ENCODE peak calls at places on chromosomes 3 and 15, in eight cellular contexts. One of them, this sample, is unnamed.
A peak's percentile ranks its signal among the peaks of the same experiment; 100 is the strongest.

GRCh38 chr3:57080171-57080570 is 19.7 kb downstream of the SPATA12 start:
- DNase-seq in left ventricle myocardium inferior: no peak
- DNase-seq in H1: no peak
- DNase-seq in psoas muscle: no peak
- DNase-seq in lower lobe of right lung: no peak
- DNase-seq in Peyer's patch: no peak
- DNase-seq in uterus: no peak
- DNase-seq in left lung: no peak
- DNase-seq in this sample: no peak

GRCh38 chr3:15636028-15636709 is 34.6 kb downstream of the BTD start:
- DNase-seq in left ventricle myocardium inferior: no peak
- DNase-seq in lower lobe of right lung: no peak
- DNase-seq in H1: no peak
- DNase-seq in Peyer's patch: no peak
- DNase-seq in uterus: peak; percentile 33
- DNase-seq in psoas muscle: peak; percentile 32
- DNase-seq in left lung: no peak
- DNase-seq in this sample: no peak

GRCh38 chr15:92666780-92667179 is 11.2 kb upstream of the FAM174B start:
- DNase-seq in left lung: no peak
- DNase-seq in H1: no peak
- DNase-seq in lower lobe of right lung: peak; percentile 73
- DNase-seq in psoas muscle: peak; percentile 53
- DNase-seq in uterus: no peak
- DNase-seq in Peyer's patch: no peak
- DNase-seq in left ventricle myocardium inferior: peak; percentile 70
- DNase-seq in this sample: no peak

GRCh38 chr3:186068243-186068552 is 40.7 kb downstream of the ETV5 start:
- DNase-seq in uterus: no peak
- DNase-seq in left lung: no peak
- DNase-seq in H1: no peak
- DNase-seq in left ventricle myocardium inferior: no peak
- DNase-seq in psoas muscle: no peak
- DNase-seq in Peyer's patch: no peak
- DNase-seq in lower lobe of right lung: no peak
- DNase-seq in this sample: no peak

GRCh38 chr3:135368316-135368715 is 573.3 kb downstream of the EPHB1 start:
- DNase-seq in left lung: no peak
- DNase-seq in lower lobe of right lung: no peak
- DNase-seq in psoas muscle: no peak
- DNase-seq in H1: no peak
- DNase-seq in uterus: no peak
- DNase-seq in left ventricle myocardium inferior: no peak
- DNase-seq in Peyer's patch: no peak
- DNase-seq in this sample: no peak

GRCh38 chr3:114313426-114313825 is 19.6 kb downstream of the TIGIT start:
- DNase-seq in uterus: no peak
- DNase-seq in Peyer's patch: no peak
- DNase-seq in left lung: no peak
- DNase-seq in lower lobe of right lung: no peak
- DNase-seq in H1: no peak
- DNase-seq in left ventricle myocardium inferior: no peak
- DNase-seq in psoas muscle: no peak
- DNase-seq in this sample: no peak

GRCh38 chr15:59298255-59298856 is 74.3 kb downstream of the MYO1E start:
- DNase-seq in H1: no peak
- DNase-seq in left lung: no peak
- DNase-seq in psoas muscle: no peak
- DNase-seq in lower lobe of right lung: no peak
- DNase-seq in Peyer's patch: peak; percentile 58
- DNase-seq in left ventricle myocardium inferior: no peak
- DNase-seq in uterus: no peak
- DNase-seq in this sample: peak; percentile 84

GRCh38 chr3:64685331-64685799 is 2.4 kb downstream of the ADAMTS9 start:
- DNase-seq in Peyer's patch: no peak
- DNase-seq in left lung: peak; percentile 64
- DNase-seq in psoas muscle: peak; percentile 42
- DNase-seq in H1: no peak
- DNase-seq in uterus: peak; percentile 72
- DNase-seq in left ventricle myocardium inferior: peak; percentile 52
- DNase-seq in lower lobe of right lung: peak; percentile 56
- DNase-seq in this sample: no peak

GRCh38 chr3:194344012-194344411 is 7.1 kb downstream of the CPN2 start:
- DNase-seq in Peyer's patch: peak; percentile 73
- DNase-seq in H1: peak; percentile 96
- DNase-seq in left lung: no peak
- DNase-seq in lower lobe of right lung: peak; percentile 77
- DNase-seq in uterus: peak; percentile 77
- DNase-seq in left ventricle myocardium inferior: peak; percentile 77
- DNase-seq in psoas muscle: peak; percentile 71
- DNase-seq in this sample: no peak

GRCh38 chr15:67137951-67138935 is 72.8 kb downstream of the SMAD3 start:
- DNase-seq in uterus: peak; percentile 31
- DNase-seq in left lung: no peak
- DNase-seq in Peyer's patch: no peak
- DNase-seq in left ventricle myocardium inferior: no peak
- DNase-seq in lower lobe of right lung: no peak
- DNase-seq in psoas muscle: no peak
- DNase-seq in H1: no peak
- DNase-seq in this sample: no peak

GRCh38 chr15:73571346-73571745 is 61.8 kb downstream of the NPTN start:
- DNase-seq in Peyer's patch: no peak
- DNase-seq in H1: no peak
- DNase-seq in left lung: no peak
- DNase-seq in lower lobe of right lung: no peak
- DNase-seq in uterus: no peak
- DNase-seq in psoas muscle: no peak
- DNase-seq in left ventricle myocardium inferior: no peak
- DNase-seq in this sample: no peak

GRCh38 chr15:70507772-70508351 is 255.5 kb downstream of the UACA start:
- DNase-seq in uterus: no peak
- DNase-seq in H1: no peak
- DNase-seq in left ventricle myocardium inferior: no peak
- DNase-seq in psoas muscle: no peak
- DNase-seq in lower lobe of right lung: peak; percentile 73
- DNase-seq in Peyer's patch: no peak
- DNase-seq in left lung: peak; percentile 71
- DNase-seq in this sample: no peak

GRCh38 chr3:87420171-87420570 is 143.8 kb upstream of the POU1F1 start:
- DNase-seq in psoas muscle: no peak
- DNase-seq in left lung: no peak
- DNase-seq in lower lobe of right lung: no peak
- DNase-seq in Peyer's patch: no peak
- DNase-seq in H1: no peak
- DNase-seq in uterus: no peak
- DNase-seq in left ventricle myocardium inferior: no peak
- DNase-seq in this sample: no peak

GRCh38 chr3:124260206-124260915 is 268.4 kb upstream of the ROPN1 start:
- DNase-seq in uterus: peak; percentile 71
- DNase-seq in left lung: no peak
- DNase-seq in left ventricle myocardium inferior: peak; percentile 54
- DNase-seq in Peyer's patch: no peak
- DNase-seq in psoas muscle: peak; percentile 75
- DNase-seq in lower lobe of right lung: no peak
- DNase-seq in H1: no peak
- DNase-seq in this sample: no peak

GRCh38 chr3:13580256-13581023 is 31.5 kb downstream of the FBLN2 start:
- DNase-seq in lower lobe of right lung: no peak
- DNase-seq in left lung: peak; percentile 2
- DNase-seq in left ventricle myocardium inferior: no peak
- DNase-seq in uterus: no peak
- DNase-seq in H1: no peak
- DNase-seq in Peyer's patch: no peak
- DNase-seq in psoas muscle: no peak
- DNase-seq in this sample: peak; percentile 43

GRCh38 chr15:57947781-57948180 is 117.7 kb downstream of the ALDH1A2 start:
- DNase-seq in psoas muscle: no peak
- DNase-seq in uterus: peak; percentile 62
- DNase-seq in H1: no peak
- DNase-seq in lower lobe of right lung: no peak
- DNase-seq in left ventricle myocardium inferior: peak; percentile 43
- DNase-seq in left lung: no peak
- DNase-seq in Peyer's patch: no peak
- DNase-seq in this sample: no peak

GRCh38 chr3:175479175-175479574 is 620.0 kb downstream of the NAALADL2 start:
- DNase-seq in uterus: no peak
- DNase-seq in lower lobe of right lung: no peak
- DNase-seq in left lung: no peak
- DNase-seq in psoas muscle: no peak
- DNase-seq in H1: no peak
- DNase-seq in left ventricle myocardium inferior: no peak
- DNase-seq in Peyer's patch: no peak
- DNase-seq in this sample: no peak

GRCh38 chr3:10627884-10628572 is 122.6 kb upstream of the ATP2B2 start:
- DNase-seq in left lung: no peak
- DNase-seq in Peyer's patch: no peak
- DNase-seq in left ventricle myocardium inferior: no peak
- DNase-seq in uterus: no peak
- DNase-seq in psoas muscle: no peak
- DNase-seq in H1: peak; percentile 56
- DNase-seq in lower lobe of right lung: no peak
- DNase-seq in this sample: no peak

GRCh38 chr3:62761711-62762110 is 113.5 kb downstream of the CADPS start:
- DNase-seq in left lung: no peak
- DNase-seq in Peyer's patch: no peak
- DNase-seq in lower lobe of right lung: no peak
- DNase-seq in H1: no peak
- DNase-seq in psoas muscle: no peak
- DNase-seq in left ventricle myocardium inferior: no peak
- DNase-seq in uterus: no peak
- DNase-seq in this sample: no peak

GRCh38 chr3:76873509-76874242 is 166.2 kb upstream of the ROBO2 start:
- DNase-seq in lower lobe of right lung: no peak
- DNase-seq in Peyer's patch: no peak
- DNase-seq in uterus: no peak
- DNase-seq in left ventricle myocardium inferior: no peak
- DNase-seq in psoas muscle: no peak
- DNase-seq in H1: no peak
- DNase-seq in left lung: no peak
- DNase-seq in this sample: no peak

GRCh38 chr3:136194409-136195257 is 1.5 kb downstream of the MSL2 start:
- DNase-seq in uterus: no peak
- DNase-seq in psoas muscle: no peak
- DNase-seq in H1: no peak
- DNase-seq in left ventricle myocardium inferior: peak; percentile 36
- DNase-seq in lower lobe of right lung: peak; percentile 71
- DNase-seq in left lung: peak; percentile 82
- DNase-seq in Peyer's patch: peak; percentile 63
- DNase-seq in this sample: no peak

GRCh38 chr3:72903004-72903403 is 15.2 kb downstream of the GXYLT2 start:
- DNase-seq in H1: no peak
- DNase-seq in left lung: no peak
- DNase-seq in psoas muscle: no peak
- DNase-seq in left ventricle myocardium inferior: no peak
- DNase-seq in lower lobe of right lung: no peak
- DNase-seq in Peyer's patch: no peak
- DNase-seq in uterus: no peak
- DNase-seq in this sample: no peak

GRCh38 chr15:89095073-89095472 is 6.8 kb downstream of the ABHD2 start:
- DNase-seq in lower lobe of right lung: no peak
- DNase-seq in psoas muscle: no peak
- DNase-seq in H1: no peak
- DNase-seq in left lung: no peak
- DNase-seq in left ventricle myocardium inferior: no peak
- DNase-seq in Peyer's patch: no peak
- DNase-seq in uterus: no peak
- DNase-seq in this sample: no peak
- H3K4me1 ChIP-seq in lower lobe of right lung: peaks cover 81% of the 10 kb centered on the region
- H3K4me1 ChIP-seq in psoas muscle: peaks cover 90% of the 10 kb centered on the region
- H3K4me1 ChIP-seq in H1: no peaks in the 10 kb centered on the region
- H3K4me1 ChIP-seq in left lung: peaks cover 12% of the 10 kb centered on the region
- H3K4me1 ChIP-seq in left ventricle myocardium inferior: peaks cover 100% of the 10 kb centered on the region
- H3K4me1 ChIP-seq in Peyer's patch: no peaks in the 10 kb centered on the region
- H3K4me1 ChIP-seq in uterus: peaks cover 7% of the 10 kb centered on the region
- H3K4me1 ChIP-seq in this sample: peaks cover 41% of the 10 kb centered on the region

DNA sequence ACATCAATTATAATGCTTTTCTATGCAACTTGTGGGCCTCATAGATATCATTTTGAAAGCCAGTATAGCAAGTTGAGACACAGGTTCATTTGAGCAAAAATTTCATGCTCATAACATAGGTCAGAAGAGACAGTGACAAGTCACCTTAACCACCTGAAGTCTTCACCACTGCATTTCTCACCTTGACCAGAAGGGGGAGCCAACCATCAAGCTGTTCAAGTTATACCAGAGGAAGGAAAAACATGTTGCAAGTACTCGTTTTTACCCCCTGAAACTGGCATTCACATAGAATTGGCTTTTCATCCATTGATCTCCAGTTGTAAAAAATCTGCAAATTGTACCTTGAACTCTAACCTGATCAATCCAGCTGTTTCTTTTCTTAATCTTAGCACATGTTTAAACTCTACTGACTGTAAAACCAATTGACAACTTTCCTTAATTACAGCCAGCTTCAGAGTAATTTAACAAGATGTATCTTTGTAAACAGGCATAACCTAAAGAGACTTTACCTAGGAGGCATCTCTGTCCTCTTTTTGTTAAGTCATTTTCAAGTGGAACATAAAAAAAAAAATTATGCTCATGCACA is 1.4 kb downstream of the LMOD3 start:
- DNase-seq in left lung: no peak
- DNase-seq in left ventricle myocardium inferior: no peak
- DNase-seq in uterus: peak; percentile 48
- DNase-seq in H1: peak; percentile 91
- DNase-seq in Peyer's patch: peak; percentile 85
- DNase-seq in lower lobe of right lung: no peak
- DNase-seq in psoas muscle: peak; percentile 47
- DNase-seq in this sample: no peak
- H3K27ac ChIP-seq in left lung: no peak overlapping the region
- H3K27ac ChIP-seq in left ventricle myocardium inferior: peak overlapping the region; percentile 82
- H3K27ac ChIP-seq in uterus: no peak overlapping the region
- H3K27ac ChIP-seq in H1: no peak overlapping the region
- H3K27ac ChIP-seq in Peyer's patch: no peak overlapping the region
- H3K27ac ChIP-seq in lower lobe of right lung: no peak overlapping the region
- H3K27ac ChIP-seq in psoas muscle: peak overlapping the region; percentile 98
- H3K27ac ChIP-seq in this sample: no peak overlapping the region

GRCh38 chr3:100682854-100683760 is 26.2 kb upstream of the TFG start:
- DNase-seq in left ventricle myocardium inferior: no peak
- DNase-seq in H1: no peak
- DNase-seq in psoas muscle: no peak
- DNase-seq in lower lobe of right lung: no peak
- DNase-seq in uterus: no peak
- DNase-seq in left lung: peak; percentile 61
- DNase-seq in Peyer's patch: no peak
- DNase-seq in this sample: no peak
- TF ChIP-seq CTCF in left ventricle myocardium inferior: no peak
- TF ChIP-seq CTCF in H1: no peak
- TF ChIP-seq CTCF in psoas muscle: no peak
- TF ChIP-seq CTCF in lower lobe of right lung: no peak
- TF ChIP-seq CTCF in uterus: no peak
- TF ChIP-seq CTCF in left lung: no peak
- TF ChIP-seq CTCF in Peyer's patch: no peak
- TF ChIP-seq CTCF in this sample: no peak

DNA sequence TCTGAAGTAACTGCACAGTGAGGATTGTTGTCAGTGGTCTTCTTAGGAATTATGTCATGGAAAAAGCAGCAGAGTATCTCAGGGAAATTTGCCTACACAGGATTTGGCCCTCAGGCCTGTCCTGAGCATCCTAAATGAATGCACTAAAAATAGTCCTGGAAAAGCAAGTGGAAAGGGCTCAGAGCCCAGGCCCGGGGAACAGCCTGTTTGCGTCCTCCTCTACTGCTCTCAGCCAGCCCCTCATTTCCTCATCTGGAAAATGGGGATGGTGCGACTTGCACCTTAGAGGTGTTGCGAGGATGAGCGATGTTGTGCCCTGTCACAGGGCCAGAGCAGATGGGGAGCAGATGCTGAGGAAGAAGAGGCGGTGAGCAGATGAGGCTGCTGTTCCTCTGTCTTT is 21.6 kb downstream of the LYSMD4 start:
- DNase-seq in Peyer's patch: no peak
- DNase-seq in psoas muscle: no peak
- DNase-seq in uterus: no peak
- DNase-seq in H1: no peak
- DNase-seq in lower lobe of right lung: no peak
- DNase-seq in left ventricle myocardium inferior: no peak
- DNase-seq in left lung: no peak
- DNase-seq in this sample: no peak
- H3K4me1 ChIP-seq in Peyer's patch: no peaks in the 10 kb centered on the region
- H3K4me1 ChIP-seq in psoas muscle: peaks cover 57% of the 10 kb centered on the region
- H3K4me1 ChIP-seq in uterus: peaks cover 7% of the 10 kb centered on the region
- H3K4me1 ChIP-seq in H1: no peaks in the 10 kb centered on the region
- H3K4me1 ChIP-seq in lower lobe of right lung: peaks cover 28% of the 10 kb centered on the region
- H3K4me1 ChIP-seq in left ventricle myocardium inferior: peaks cover 86% of the 10 kb centered on the region
- H3K4me1 ChIP-seq in left lung: peaks cover 20% of the 10 kb centered on the region
- H3K4me1 ChIP-seq in this sample: peaks cover 21% of the 10 kb centered on the region